ENCODE peak calls at places on chromosomes 5 and 9, in eight cellular contexts. F is brain microvascular endothelial cell, K is NB4, J is GM10248, C is nephron progenitor cell, I is RWPE2, W is heart right ventricle, G is lower leg skin. T is an unnamed sample.

GRCh38 chr9:96148634-96149138 is 153.3 kb downstream of the HSD17B3 start:
- DNase-seq in F (no peak), K (no peak), J (no peak), C (no peak), I (no peak), W (no peak), G (peak; percentile 4), T (no peak)

GRCh38 chr5:149125386-149125891 is 15.9 kb upstream of the ABLIM3 start:
- DNase-seq in F (no peak), K (no peak), J (no peak), C (peak; percentile 29), I (no peak), W (no peak), G (no peak), T (no peak)

GRCh38 chr9:78856144-78856543 is 559.2 kb downstream of the PSAT1 start:
- DNase-seq in F (no peak), K (no peak), J (no peak), C (no peak), I (no peak), W (no peak), G (no peak), T (peak; percentile 35)

GRCh38 chr5:172593306-172593705 is 47.8 kb upstream of the NEURL1B start:
- DNase-seq in F (no peak), K (no peak), J (no peak), C (no peak), I (no peak), W (no peak), G (peak; percentile 71), T (no peak)

GRCh38 chr9:114503009-114503408 is 2.3 kb downstream of the WHRN start:
- DNase-seq in F (no peak), K (no peak), J (no peak), C (no peak), I (no peak), W (no peak), G (no peak), T (no peak)

GRCh38 chr5:113574417-113574816 is 60.9 kb downstream of the YTHDC2 start:
- DNase-seq in F (peak; percentile 97), K (peak; percentile 6), J (no peak), C (no peak), I (peak; percentile 25), W (peak; percentile 16), G (no peak), T (peak; percentile 76)

GRCh38 chr5:83608122-83608521 is 112.5 kb downstream of the HAPLN1 start:
- DNase-seq in F (peak; percentile 50), K (peak; percentile 59), J (peak; percentile 20), C (peak; percentile 58), I (no peak), W (peak; percentile 14), G (no peak), T (peak; percentile 23)

GRCh38 chr5:145220491-145220890 is 614.7 kb downstream of the PRELID2 start:
- DNase-seq in F (no peak), K (no peak), J (no peak), C (no peak), I (no peak), W (no peak), G (no peak), T (no peak)

GRCh38 chr9:133955821-133956411 is 36.2 kb downstream of the VAV2 start:
- DNase-seq in F (no peak), K (peak; percentile 38), J (peak; percentile 76), C (peak; percentile 60), I (no peak), W (no peak), G (no peak), T (no peak)

GRCh38 chr9:20658677-20659473 is 25.2 kb upstream of the FOCAD start:
- DNase-seq in F (no peak), K (peak; percentile 63), J (no peak), C (no peak), I (no peak), W (no peak), G (no peak), T (no peak)

GRCh38 chr9:21872696-21873095 is 70.3 kb downstream of the MTAP start:
- DNase-seq in F (no peak), K (no peak), J (no peak), C (no peak), I (no peak), W (no peak), G (no peak), T (no peak)

GRCh38 chr9:700365-701282 is 140.9 kb upstream of the DMRT1 start:
- DNase-seq in F (no peak), K (no peak), J (no peak), C (no peak), I (no peak), W (no peak), G (no peak), T (no peak)

GRCh38 chr5:130109152-130109551 is 204.9 kb downstream of the CHSY3 start:
- DNase-seq in F (no peak), K (peak; percentile 34), J (peak; percentile 8), C (no peak), I (no peak), W (no peak), G (no peak), T (no peak)

GRCh38 chr9:105439428-105439827 is 8.4 kb upstream of the FSD1L start:
- DNase-seq in F (peak; percentile 13), K (no peak), J (no peak), C (no peak), I (no peak), W (peak; percentile 38), G (no peak), T (no peak)

GRCh38 chr5:139900546-139901250 is 105.1 kb downstream of the PSD2 start:
- DNase-seq in F (no peak), K (no peak), J (no peak), C (no peak), I (no peak), W (no peak), G (peak; percentile 43), T (no peak)

GRCh38 chr9:131500939-131501541 is 1.7 kb upstream of the POMT1 start:
- DNase-seq in F (no peak), K (peak; percentile 91), J (no peak), C (no peak), I (no peak), W (no peak), G (no peak), T (peak; percentile 81)

GRCh38 chr5:58264276-58264675 is 195.6 kb downstream of the PLK2 start:
- DNase-seq in F (no peak), K (no peak), J (no peak), C (no peak), I (no peak), W (no peak), G (no peak), T (no peak)

GRCh38 chr5:134507495-134507894 is 18.0 kb upstream of the JADE2 start:
- DNase-seq in F (no peak), K (no peak), J (no peak), C (no peak), I (peak; percentile 58), W (no peak), G (no peak), T (no peak)

GRCh38 chr5:135829681-135830383 is 4.6 kb upstream of the SLC25A48 start:
- DNase-seq in F (peak; percentile 47), K (peak; percentile 62), J (peak; percentile 67), C (peak; percentile 82), I (peak; percentile 55), W (peak; percentile 36), G (peak; percentile 92), T (peak; percentile 41)
- TF ChIP-seq CTCF in F (peak; percentile 94), K (peak; percentile 94), J (peak; percentile 60), C (peak; percentile 83), I (peak; percentile 89), W (peak; percentile 58), G (no peak), T (peak; percentile 89)

GRCh38 chr9:98709968-98710965 is 1.5 kb upstream of the GABBR2 start:
- DNase-seq in F (peak; percentile 35), K (peak; percentile 60), J (no peak), C (peak; percentile 59), I (no peak), W (peak; percentile 26), G (peak; percentile 50), T (peak; percentile 48)

GRCh38 chr9:98708933-98709911 is at the start of gene GABBR2:
- DNase-seq in F (no peak), K (no peak), J (no peak), C (peak; percentile 59), I (no peak), W (no peak), G (peak; percentile 59), T (no peak)

GRCh38 chr9:98708103-98708932 is 417 bp downstream of the GABBR2 start:
- DNase-seq in F (no peak), K (no peak), J (no peak), C (no peak), I (no peak), W (no peak), G (peak; percentile 65), T (no peak)

GRCh38 chr9:98706651-98707103 is 2.1 kb downstream of the GABBR2 start:
- DNase-seq in F (peak; percentile 3), K (peak; percentile 14), J (no peak), C (no peak), I (no peak), W (no peak), G (peak; percentile 46), T (no peak)

DNA sequence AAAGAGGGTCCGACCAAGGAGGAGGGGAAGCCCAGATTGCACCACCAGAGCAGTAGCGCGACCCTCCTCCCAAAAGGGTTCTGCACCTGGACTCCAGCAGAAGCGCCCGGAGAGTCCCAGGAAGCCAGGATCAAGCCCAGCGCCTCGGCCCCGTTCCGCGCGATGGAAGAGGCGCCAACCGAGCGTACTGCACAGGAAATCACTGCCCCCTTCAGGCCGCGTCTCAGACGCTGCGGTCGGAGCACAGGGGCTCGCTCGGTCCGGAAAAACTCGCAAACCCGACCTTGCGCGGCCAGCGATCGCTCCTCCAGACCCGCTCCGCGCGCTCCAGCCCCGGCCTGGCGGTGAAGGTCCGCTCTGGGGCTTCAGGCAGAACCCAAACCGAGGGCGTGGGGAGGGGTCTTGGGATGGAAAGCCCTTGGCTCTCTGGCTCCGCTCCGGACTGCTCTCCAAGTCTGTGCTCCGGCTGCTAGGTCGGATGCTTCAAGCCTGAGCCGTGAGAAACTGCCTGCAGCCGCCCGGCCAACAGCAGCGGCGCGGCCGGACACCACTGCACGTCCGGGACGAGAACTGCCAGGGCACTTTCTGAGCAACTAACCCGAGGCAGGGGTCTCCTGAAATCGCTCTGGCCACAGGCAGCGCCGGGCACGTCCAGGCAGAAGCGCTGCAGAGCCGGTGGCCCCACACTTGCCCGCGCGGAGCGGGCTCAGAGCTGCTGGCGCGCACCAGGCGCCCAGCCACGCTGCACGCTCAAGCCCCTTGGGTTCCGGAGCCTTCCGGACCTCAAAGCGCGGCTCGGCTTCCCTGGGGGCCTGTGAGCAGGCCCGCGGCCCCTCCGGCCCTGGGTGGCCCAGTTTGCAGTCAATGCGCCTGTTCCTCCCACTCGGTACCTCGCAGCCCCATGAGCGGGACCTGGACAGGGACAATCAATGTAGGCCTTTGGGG is 1.3 kb downstream of the GABBR2 start:
- DNase-seq in F (peak; percentile 52), K (peak; percentile 73), J (peak; percentile 49), C (peak; percentile 82), I (no peak), W (peak; percentile 28), G (peak; percentile 76), T (peak; percentile 50)
- TF ChIP-seq CTCF in F (peak; percentile 85), K (peak; percentile 41), J (peak; percentile 34), C (peak; percentile 66), I (peak; percentile 55), W (no peak), G (no peak), T (peak; percentile 87)

GRCh38 chr5:132176987-132177386 is 50.7 kb downstream of the P4HA2 start:
- DNase-seq in F (no peak), K (peak; percentile 71), J (peak; percentile 53), C (no peak), I (no peak), W (no peak), G (no peak), T (no peak)
- TF ChIP-seq CTCF in F (peak; percentile 37), K (peak; percentile 13), J (peak; percentile 36), C (no peak), I (peak; percentile 47), W (no peak), G (no peak), T (peak; percentile 53)

GRCh38 chr5:80935811-80936385 is 24.3 kb upstream of the RASGRF2 start:
- DNase-seq in F (no peak), K (no peak), J (peak; percentile 22), C (no peak), I (no peak), W (no peak), G (no peak), T (no peak)
- TF ChIP-seq CTCF in F (peak; percentile 27), K (no peak), J (peak; percentile 17), C (no peak), I (no peak), W (no peak), G (no peak), T (no peak)

T was measured in HFFc6.